ENCODE peak calls at places on chromosomes 4 and X, in eight cellular contexts. J, T, Q, H, X, Z, D and N are unnamed samples.
A peak's percentile ranks its signal among the peaks of the same experiment; 100 is the strongest.

GRCh38 chr4:98341309-98341708 is 80.1 kb downstream of the RAP1GDS1 start:
- DNase-seq in J (no peak), T (no peak), Q (peak; percentile 48), H (no peak), X (no peak), Z (no peak), D (no peak), N (no peak)

GRCh38 chr4:47145630-47146029 is 114.3 kb downstream of the GABRB1 start:
- DNase-seq in J (no peak), T (no peak), Q (peak; percentile 92), H (no peak), X (no peak), Z (no peak), D (no peak), N (no peak)

GRCh38 chrX:12447448-12448154 is 309.3 kb downstream of the FRMPD4 start:
- DNase-seq in J (no peak), T (no peak), Q (peak; percentile 95), H (no peak), X (peak; percentile 65), Z (no peak), D (no peak), N (no peak)

GRCh38 chr4:83334425-83335241 is at the start of gene HPSE:
- DNase-seq in J (peak; percentile 94), T (peak; percentile 60), Q (peak; percentile 21), H (peak; percentile 93), X (peak; percentile 87), Z (peak; percentile 54), D (no peak), N (peak; percentile 86)

GRCh38 chr4:10667651-10668341 is 16.8 kb downstream of the CLNK start:
- DNase-seq in J (no peak), T (no peak), Q (no peak), H (no peak), X (no peak), Z (no peak), D (no peak), N (no peak)

GRCh38 chrX:152313529-152314302 is 137.4 kb downstream of the GABRA3 start:
- DNase-seq in J (no peak), T (no peak), Q (no peak), H (no peak), X (no peak), Z (no peak), D (no peak), N (no peak)

GRCh38 chrX:47619486-47620302 is at the start of gene SYN1:
- DNase-seq in J (peak; percentile 85), T (peak; percentile 69), Q (peak; percentile 74), H (peak; percentile 71), X (peak; percentile 86), Z (peak; percentile 75), D (no peak), N (peak; percentile 88)

GRCh38 chr4:37697566-37697965 is 11.4 kb upstream of the RELL1 start:
- DNase-seq in J (no peak), T (no peak), Q (no peak), H (no peak), X (no peak), Z (no peak), D (no peak), N (no peak)

GRCh38 chrX:40132751-40133150 is 35.0 kb upstream of the BCOR start:
- DNase-seq in J (peak; percentile 51), T (no peak), Q (peak; percentile 81), H (peak; percentile 65), X (peak; percentile 92), Z (no peak), D (no peak), N (peak; percentile 73)

GRCh38 chrX:13257223-13258051 is 62.4 kb downstream of the ATXN3L start:
- DNase-seq in J (no peak), T (no peak), Q (no peak), H (no peak), X (no peak), Z (no peak), D (no peak), N (no peak)

GRCh38 chr4:80138556-80139538 is 58.5 kb upstream of the PRDM8 start:
- DNase-seq in J (no peak), T (peak; percentile 36), Q (peak; percentile 82), H (no peak), X (no peak), Z (peak; percentile 7), D (no peak), N (no peak)

GRCh38 chr4:3439391-3439790 is 2.4 kb upstream of the HGFAC start:
- DNase-seq in J (no peak), T (no peak), Q (no peak), H (no peak), X (no peak), Z (no peak), D (no peak), N (peak; percentile 52)

GRCh38 chr4:114277690-114278089 is 298.2 kb upstream of the ARSJ start:
- DNase-seq in J (no peak), T (no peak), Q (peak; percentile 70), H (no peak), X (no peak), Z (no peak), D (no peak), N (no peak)

GRCh38 chr4:82833696-82834313 is 35.2 kb upstream of the SCD5 start:
- DNase-seq in J (no peak), T (no peak), Q (peak; percentile 94), H (no peak), X (no peak), Z (no peak), D (no peak), N (no peak)

GRCh38 chr4:166700592-166700991 is 533.7 kb downstream of the SPOCK3 start:
- DNase-seq in J (no peak), T (no peak), Q (no peak), H (no peak), X (no peak), Z (no peak), D (no peak), N (no peak)

GRCh38 chr4:80286451-80286850 is 20.0 kb downstream of the FGF5 start:
- DNase-seq in J (no peak), T (no peak), Q (no peak), H (no peak), X (no peak), Z (no peak), D (no peak), N (no peak)

GRCh38 chr4:8860892-8861575 is 10.6 kb downstream of the HMX1 start:
- DNase-seq in J (no peak), T (no peak), Q (no peak), H (no peak), X (no peak), Z (no peak), D (no peak), N (no peak)

GRCh38 chr4:45692131-45692530 is 431.7 kb downstream of the GABRG1 start:
- DNase-seq in J (no peak), T (no peak), Q (no peak), H (no peak), X (no peak), Z (no peak), D (no peak), N (no peak)

GRCh38 chr4:152138451-152138850 is 377.6 kb upstream of the GATB start:
- DNase-seq in J (no peak), T (no peak), Q (no peak), H (no peak), X (no peak), Z (no peak), D (no peak), N (no peak)

GRCh38 chrX:77447339-77448149 is at the start of gene FGF16:
- DNase-seq in J (no peak), T (no peak), Q (no peak), H (no peak), X (no peak), Z (no peak), D (no peak), N (no peak)

GRCh38 chr4:118682928-118683327 is 2.3 kb upstream of the METTL14 start:
- DNase-seq in J (no peak), T (no peak), Q (peak; percentile 41), H (no peak), X (no peak), Z (no peak), D (no peak), N (no peak)

GRCh38 chrX:37685452-37686347 is at the start of gene XK:
- DNase-seq in J (peak; percentile 71), T (no peak), Q (no peak), H (peak; percentile 44), X (peak; percentile 76), Z (peak; percentile 3), D (peak; percentile 39), N (peak; percentile 79)

GRCh38 chrX:108304210-108304609 is 134.0 kb downstream of the COL4A6 start:
- DNase-seq in J (no peak), T (no peak), Q (peak; percentile 7), H (no peak), X (no peak), Z (no peak), D (no peak), N (no peak)

GRCh38 chr4:112973897-112974296 is 75.6 kb upstream of the ANK2 start:
- DNase-seq in J (no peak), T (no peak), Q (no peak), H (no peak), X (no peak), Z (no peak), D (no peak), N (no peak)

GRCh38 chr4:124459922-124460301 is 252.6 kb downstream of the ANKRD50 start:
- DNase-seq in J (no peak), T (no peak), Q (no peak), H (no peak), X (no peak), Z (no peak), D (peak; percentile 27), N (no peak)

GRCh38 chrX:37785569-37785968 is 5.7 kb downstream of the CYBB start:
- DNase-seq in J (peak; percentile 51), T (no peak), Q (no peak), H (no peak), X (no peak), Z (no peak), D (no peak), N (no peak)

GRCh38 chr4:83252782-83253405 is 31.7 kb downstream of the COQ2 start:
- DNase-seq in J (peak; percentile 73), T (peak; percentile 48), Q (peak; percentile 54), H (peak; percentile 74), X (peak; percentile 74), Z (peak; percentile 60), D (peak; percentile 20), N (peak; percentile 23)

GRCh38 chr4:78561677-78562076 is 10.1 kb downstream of the ANXA3 start:
- DNase-seq in J (no peak), T (no peak), Q (no peak), H (no peak), X (no peak), Z (no peak), D (no peak), N (no peak)
- H3K27ac ChIP-seq in J (no peak overlapping the region), T (no peak overlapping the region), Q (peak overlapping the region; percentile 87), H (no peak overlapping the region), X (peak overlapping the region; percentile 23), Z (no peak overlapping the region), D (no peak overlapping the region), N (no peak overlapping the region)

GRCh38 chrX:130120321-130120731 is 10.0 kb upstream of the ELF4 start:
- DNase-seq in J (no peak), T (no peak), Q (no peak), H (no peak), X (no peak), Z (peak; percentile 9), D (no peak), N (no peak)
- H3K27me3 ChIP-seq in J (no peaks in the 10 kb centered on the region), T (no peaks in the 10 kb centered on the region), Q (no peaks in the 10 kb centered on the region), H (no peaks in the 10 kb centered on the region), X (no peaks in the 10 kb centered on the region), Z (no peaks in the 10 kb centered on the region), D (no peaks in the 10 kb centered on the region), N (no peaks in the 10 kb centered on the region)

GRCh38 chr4:740011-740410 is 34.4 kb downstream of the PCGF3 start:
- DNase-seq in J (no peak), T (no peak), Q (no peak), H (no peak), X (no peak), Z (no peak), D (no peak), N (no peak)
- H3K36me3 ChIP-seq in J (peaks cover 61% of the 10 kb centered on the region), T (peaks cover 8% of the 10 kb centered on the region), Q (peaks cover 45% of the 10 kb centered on the region), H (peaks cover 15% of the 10 kb centered on the region), X (peaks cover 20% of the 10 kb centered on the region), Z (peaks cover 9% of the 10 kb centered on the region), D (peaks cover 24% of the 10 kb centered on the region), N (peaks cover 59% of the 10 kb centered on the region)

GRCh38 chr4:153438916-153439756 is 27.0 kb upstream of the TMEM131L start:
- DNase-seq in J (no peak), T (no peak), Q (no peak), H (no peak), X (no peak), Z (peak; percentile 12), D (no peak), N (no peak)
- H3K27ac ChIP-seq in J (no peak overlapping the region), T (peak overlapping the region; percentile 71), Q (no peak overlapping the region), H (no peak overlapping the region), X (peak overlapping the region; percentile 73), Z (peak overlapping the region; percentile 25), D (no peak overlapping the region), N (peak overlapping the region; percentile 87)